ENCODE peak calls at places on chromosomes 6 and 20, in five cellular contexts. N is HT-29, J is endodermal cell, U is RKO, W is Caco-2. G is an unnamed sample.

GRCh38 chr20:24766826-24767622 is 182.0 kb upstream of the CST7 start:
- DNase-seq in N (no peak), J (peak; percentile 30), U (no peak), W (peak; percentile 23), G (no peak)

GRCh38 chr6:130720076-130720475 is 107.1 kb upstream of the SMLR1 start:
- DNase-seq in N (no peak), J (no peak), U (no peak), W (no peak), G (no peak)

GRCh38 chr20:60055740-60056139 is 97.5 kb downstream of the CDH26 start:
- DNase-seq in N (no peak), J (peak; percentile 43), U (no peak), W (peak; percentile 39), G (no peak)

GRCh38 chr6:170114956-170115855 is 175.7 kb downstream of the DLL1 start:
- DNase-seq in N (no peak), J (peak; percentile 28), U (no peak), W (peak; percentile 15), G (no peak)

GRCh38 chr6:157392927-157393666 is 12.1 kb downstream of the ZDHHC14 start:
- DNase-seq in N (no peak), J (no peak), U (no peak), W (peak; percentile 80), G (no peak)

GRCh38 chr6:34630040-34630439 is 66.5 kb downstream of the ILRUN start:
- DNase-seq in N (peak; percentile 31), J (no peak), U (peak; percentile 91), W (no peak), G (peak; percentile 15)

GRCh38 chr6:112061605-112062004 is 7.7 kb downstream of the CCN6 start:
- DNase-seq in N (no peak), J (no peak), U (no peak), W (no peak), G (no peak)

GRCh38 chr20:62740286-62741141 is 31.9 kb downstream of the NTSR1 start:
- DNase-seq in N (peak; percentile 98), J (no peak), U (peak; percentile 97), W (no peak), G (no peak)

GRCh38 chr6:136775548-136775947 is 16.7 kb downstream of the MAP3K5 start:
- DNase-seq in N (no peak), J (no peak), U (no peak), W (no peak), G (no peak)

GRCh38 chr6:17700421-17701416 is 6.0 kb downstream of the NUP153 start:
- DNase-seq in N (no peak), J (peak; percentile 24), U (no peak), W (no peak), G (no peak)

GRCh38 chr20:56445540-56445939 is 22.9 kb upstream of the RTF2 start:
- DNase-seq in N (no peak), J (no peak), U (no peak), W (no peak), G (no peak)

GRCh38 chr6:28725890-28726348 is 197.9 kb downstream of the TRIM27 start:
- DNase-seq in N (no peak), J (peak; percentile 85), U (peak; percentile 64), W (no peak), G (no peak)

GRCh38 chr6:147782302-147782701 is 273.8 kb downstream of the SAMD5 start:
- DNase-seq in N (peak; percentile 13), J (peak; percentile 49), U (no peak), W (no peak), G (peak; percentile 36)

GRCh38 chr6:109998159-109998785 is 20.2 kb downstream of the GPR6 start:
- DNase-seq in N (no peak), J (peak; percentile 65), U (no peak), W (no peak), G (no peak)

GRCh38 chr6:135170849-135171248 is 10.3 kb upstream of the MYB start:
- DNase-seq in N (no peak), J (no peak), U (no peak), W (no peak), G (no peak)

G was measured in brain pericyte.